ENCODE peak calls at places on chromosomes 4 and X, in seven cellular contexts. One of them, this sample, is unnamed.

GRCh38 chr4:184355111-184355604 is 119.2 kb downstream of the IRF2 start:
- DNase-seq in bronchial epithelial cell: peak
- DNase-seq in adrenal gland: peak
- DNase-seq in Panc1: no peak
- DNase-seq in AG04450: peak
- DNase-seq in fibroblast of mammary gland: peak
- DNase-seq in neural progenitor cell: no peak
- DNase-seq in this sample: peak

GRCh38 chrX:138858946-138859345 is 147.4 kb upstream of the FGF13 start:
- DNase-seq in neural progenitor cell: no peak
- DNase-seq in bronchial epithelial cell: no peak
- DNase-seq in adrenal gland: no peak
- DNase-seq in Panc1: no peak
- DNase-seq in fibroblast of mammary gland: no peak
- DNase-seq in AG04450: no peak
- DNase-seq in this sample: no peak

GRCh38 chr4:176063718-176064117 is 1.9 kb upstream of the WDR17 start:
- DNase-seq in bronchial epithelial cell: no peak
- DNase-seq in fibroblast of mammary gland: no peak
- DNase-seq in AG04450: no peak
- DNase-seq in Panc1: no peak
- DNase-seq in adrenal gland: no peak
- DNase-seq in neural progenitor cell: no peak
- DNase-seq in this sample: no peak

GRCh38 chr4:89509708-89510269 is 202.2 kb upstream of the GPRIN3 start:
- DNase-seq in neural progenitor cell: no peak
- DNase-seq in fibroblast of mammary gland: peak
- DNase-seq in Panc1: no peak
- DNase-seq in bronchial epithelial cell: peak
- DNase-seq in AG04450: peak
- DNase-seq in adrenal gland: no peak
- DNase-seq in this sample: peak

GRCh38 chr4:173506780-173507211 is 23.2 kb downstream of the HAND2 start:
- DNase-seq in bronchial epithelial cell: no peak
- DNase-seq in AG04450: no peak
- DNase-seq in neural progenitor cell: peak
- DNase-seq in Panc1: no peak
- DNase-seq in adrenal gland: no peak
- DNase-seq in fibroblast of mammary gland: no peak
- DNase-seq in this sample: no peak

GRCh38 chr4:172758586-172759340 is 409.8 kb upstream of the GALNT7 start:
- DNase-seq in adrenal gland: no peak
- DNase-seq in Panc1: peak
- DNase-seq in neural progenitor cell: no peak
- DNase-seq in fibroblast of mammary gland: peak
- DNase-seq in bronchial epithelial cell: peak
- DNase-seq in AG04450: peak
- DNase-seq in this sample: no peak

GRCh38 chr4:65007841-65008439 is 598.7 kb upstream of the TECRL start:
- DNase-seq in Panc1: no peak
- DNase-seq in bronchial epithelial cell: peak
- DNase-seq in fibroblast of mammary gland: peak
- DNase-seq in adrenal gland: no peak
- DNase-seq in neural progenitor cell: peak
- DNase-seq in AG04450: no peak
- DNase-seq in this sample: no peak

GRCh38 chr4:108941914-108942379 is 179.1 kb upstream of the ETNPPL start:
- DNase-seq in fibroblast of mammary gland: no peak
- DNase-seq in AG04450: no peak
- DNase-seq in Panc1: no peak
- DNase-seq in adrenal gland: no peak
- DNase-seq in neural progenitor cell: no peak
- DNase-seq in bronchial epithelial cell: no peak
- DNase-seq in this sample: no peak

GRCh38 chr4:30839583-30840520 is 119.7 kb downstream of the PCDH7 start:
- DNase-seq in bronchial epithelial cell: peak
- DNase-seq in fibroblast of mammary gland: peak
- DNase-seq in neural progenitor cell: no peak
- DNase-seq in Panc1: no peak
- DNase-seq in adrenal gland: no peak
- DNase-seq in AG04450: peak
- DNase-seq in this sample: no peak

GRCh38 chrX:119624417-119624816 is 18.2 kb upstream of the NKRF start:
- DNase-seq in fibroblast of mammary gland: no peak
- DNase-seq in adrenal gland: no peak
- DNase-seq in neural progenitor cell: no peak
- DNase-seq in Panc1: no peak
- DNase-seq in bronchial epithelial cell: no peak
- DNase-seq in AG04450: no peak
- DNase-seq in this sample: no peak

GRCh38 chrX:134002921-134003615 is 17.7 kb upstream of the GPC3 start:
- DNase-seq in fibroblast of mammary gland: no peak
- DNase-seq in bronchial epithelial cell: no peak
- DNase-seq in adrenal gland: no peak
- DNase-seq in Panc1: no peak
- DNase-seq in neural progenitor cell: no peak
- DNase-seq in AG04450: no peak
- DNase-seq in this sample: no peak

GRCh38 chr4:41146716-41147506 is 67.4 kb downstream of the APBB2 start:
- DNase-seq in Panc1: no peak
- DNase-seq in fibroblast of mammary gland: peak
- DNase-seq in adrenal gland: peak
- DNase-seq in bronchial epithelial cell: peak
- DNase-seq in AG04450: no peak
- DNase-seq in neural progenitor cell: peak
- DNase-seq in this sample: no peak

GRCh38 chrX:134782796-134783195 is 124.5 kb upstream of the PLAC1 start:
- DNase-seq in bronchial epithelial cell: peak
- DNase-seq in Panc1: no peak
- DNase-seq in fibroblast of mammary gland: peak
- DNase-seq in adrenal gland: no peak
- DNase-seq in neural progenitor cell: peak
- DNase-seq in AG04450: no peak
- DNase-seq in this sample: no peak

GRCh38 chrX:71144651-71145050 is at the start of gene NLGN3:
- DNase-seq in AG04450: no peak
- DNase-seq in neural progenitor cell: peak
- DNase-seq in adrenal gland: no peak
- DNase-seq in fibroblast of mammary gland: no peak
- DNase-seq in Panc1: no peak
- DNase-seq in bronchial epithelial cell: no peak
- DNase-seq in this sample: no peak

GRCh38 chr4:169460081-169460480 is 152.3 kb downstream of the NEK1 start:
- DNase-seq in neural progenitor cell: no peak
- DNase-seq in Panc1: no peak
- DNase-seq in adrenal gland: no peak
- DNase-seq in bronchial epithelial cell: no peak
- DNase-seq in fibroblast of mammary gland: no peak
- DNase-seq in AG04450: no peak
- DNase-seq in this sample: no peak

GRCh38 chr4:25533237-25533636 is 122.4 kb upstream of the SLC34A2 start:
- DNase-seq in bronchial epithelial cell: no peak
- DNase-seq in AG04450: no peak
- DNase-seq in neural progenitor cell: no peak
- DNase-seq in fibroblast of mammary gland: no peak
- DNase-seq in adrenal gland: no peak
- DNase-seq in Panc1: no peak
- DNase-seq in this sample: no peak

GRCh38 chr4:25535278-25535677 is 120.4 kb upstream of the SLC34A2 start:
- DNase-seq in adrenal gland: no peak
- DNase-seq in AG04450: no peak
- DNase-seq in bronchial epithelial cell: no peak
- DNase-seq in fibroblast of mammary gland: no peak
- DNase-seq in neural progenitor cell: no peak
- DNase-seq in Panc1: no peak
- DNase-seq in this sample: no peak

GRCh38 chr4:25532579-25532978 is 123.1 kb upstream of the SLC34A2 start:
- DNase-seq in adrenal gland: no peak
- DNase-seq in bronchial epithelial cell: peak
- DNase-seq in AG04450: no peak
- DNase-seq in fibroblast of mammary gland: peak
- DNase-seq in Panc1: no peak
- DNase-seq in neural progenitor cell: no peak
- DNase-seq in this sample: no peak

GRCh38 chr4:25528391-25528790 is 127.3 kb upstream of the SLC34A2 start:
- DNase-seq in bronchial epithelial cell: no peak
- DNase-seq in Panc1: no peak
- DNase-seq in fibroblast of mammary gland: no peak
- DNase-seq in AG04450: no peak
- DNase-seq in neural progenitor cell: no peak
- DNase-seq in adrenal gland: no peak
- DNase-seq in this sample: no peak

GRCh38 chr4:25531272-25531671 is 124.4 kb upstream of the SLC34A2 start:
- DNase-seq in bronchial epithelial cell: no peak
- DNase-seq in Panc1: no peak
- DNase-seq in fibroblast of mammary gland: no peak
- DNase-seq in AG04450: no peak
- DNase-seq in neural progenitor cell: no peak
- DNase-seq in adrenal gland: no peak
- DNase-seq in this sample: no peak
- TF ChIP-seq CTCF in bronchial epithelial cell: peak
- TF ChIP-seq CTCF in Panc1: peak
- TF ChIP-seq CTCF in fibroblast of mammary gland: peak
- TF ChIP-seq CTCF in AG04450: peak
- TF ChIP-seq CTCF in neural progenitor cell: peak
- TF ChIP-seq CTCF in adrenal gland: no peak
- TF ChIP-seq CTCF in this sample: peak

GRCh38 chr4:3388461-3389185 is 53.1 kb upstream of the HGFAC start:
- DNase-seq in Panc1: no peak
- DNase-seq in fibroblast of mammary gland: peak
- DNase-seq in bronchial epithelial cell: peak
- DNase-seq in adrenal gland: peak
- DNase-seq in AG04450: peak
- DNase-seq in neural progenitor cell: no peak
- DNase-seq in this sample: peak

GRCh38 chr4:3386486-3386885 is 55.3 kb upstream of the HGFAC start:
- DNase-seq in adrenal gland: peak
- DNase-seq in AG04450: no peak
- DNase-seq in bronchial epithelial cell: peak
- DNase-seq in Panc1: no peak
- DNase-seq in neural progenitor cell: no peak
- DNase-seq in fibroblast of mammary gland: no peak
- DNase-seq in this sample: no peak

GRCh38 chr4:3387154-3387942 is 54.4 kb upstream of the HGFAC start:
- DNase-seq in Panc1: no peak
- DNase-seq in fibroblast of mammary gland: no peak
- DNase-seq in adrenal gland: peak
- DNase-seq in neural progenitor cell: no peak
- DNase-seq in AG04450: no peak
- DNase-seq in bronchial epithelial cell: peak
- DNase-seq in this sample: peak

GRCh38 chr4:3389186-3389878 is 52.4 kb upstream of the HGFAC start:
- DNase-seq in neural progenitor cell: no peak
- DNase-seq in bronchial epithelial cell: no peak
- DNase-seq in fibroblast of mammary gland: no peak
- DNase-seq in adrenal gland: peak
- DNase-seq in AG04450: no peak
- DNase-seq in Panc1: no peak
- DNase-seq in this sample: no peak

DNA sequence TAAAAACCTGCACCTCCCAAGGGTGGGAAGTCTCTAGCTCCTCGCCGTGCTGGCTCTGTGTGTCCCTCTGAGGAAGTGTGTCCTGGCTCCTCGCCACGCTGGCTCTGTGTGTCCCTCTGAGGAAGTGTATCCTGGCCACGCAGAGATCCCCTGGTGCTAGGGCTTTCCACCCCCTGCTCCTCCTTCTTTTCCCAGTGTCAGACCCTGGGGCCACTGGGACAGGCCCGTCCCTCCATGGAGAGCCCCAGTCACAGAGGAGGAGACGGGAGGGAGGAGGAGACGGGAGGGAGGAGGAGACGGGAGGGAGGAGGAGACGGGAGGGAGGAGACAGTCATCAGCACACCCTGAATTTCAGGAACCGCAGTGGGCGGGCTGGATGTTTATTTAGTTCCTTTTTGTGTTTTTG is 53.8 kb upstream of the HGFAC start:
- DNase-seq in fibroblast of mammary gland: peak
- DNase-seq in bronchial epithelial cell: peak
- DNase-seq in adrenal gland: peak
- DNase-seq in Panc1: no peak
- DNase-seq in AG04450: no peak
- DNase-seq in neural progenitor cell: no peak
- DNase-seq in this sample: no peak
- H3K4me3 ChIP-seq in fibroblast of mammary gland: peak
- H3K4me3 ChIP-seq in bronchial epithelial cell: peak
- H3K4me3 ChIP-seq in adrenal gland: no peak
- H3K4me3 ChIP-seq in Panc1: peak
- H3K4me3 ChIP-seq in AG04450: peak
- H3K4me3 ChIP-seq in neural progenitor cell: no peak
- H3K4me3 ChIP-seq in this sample: peak

GRCh38 chr4:28760003-28760402 is 1899.4 kb downstream of the STIM2 start:
- DNase-seq in neural progenitor cell: no peak
- DNase-seq in adrenal gland: no peak
- DNase-seq in fibroblast of mammary gland: no peak
- DNase-seq in Panc1: no peak
- DNase-seq in AG04450: no peak
- DNase-seq in bronchial epithelial cell: no peak
- DNase-seq in this sample: no peak

GRCh38 chr4:28755081-28755480 is 1894.4 kb downstream of the STIM2 start:
- DNase-seq in AG04450: no peak
- DNase-seq in Panc1: no peak
- DNase-seq in adrenal gland: no peak
- DNase-seq in neural progenitor cell: no peak
- DNase-seq in fibroblast of mammary gland: no peak
- DNase-seq in bronchial epithelial cell: no peak
- DNase-seq in this sample: no peak

GRCh38 chr4:28759064-28759463 is 1898.4 kb downstream of the STIM2 start:
- DNase-seq in bronchial epithelial cell: no peak
- DNase-seq in adrenal gland: no peak
- DNase-seq in neural progenitor cell: no peak
- DNase-seq in Panc1: no peak
- DNase-seq in AG04450: no peak
- DNase-seq in fibroblast of mammary gland: no peak
- DNase-seq in this sample: no peak
- TF ChIP-seq CTCF in bronchial epithelial cell: no peak
- TF ChIP-seq CTCF in adrenal gland: no peak
- TF ChIP-seq CTCF in neural progenitor cell: no peak
- TF ChIP-seq CTCF in Panc1: no peak
- TF ChIP-seq CTCF in AG04450: no peak
- TF ChIP-seq CTCF in fibroblast of mammary gland: no peak
- TF ChIP-seq CTCF in this sample: no peak

DNA sequence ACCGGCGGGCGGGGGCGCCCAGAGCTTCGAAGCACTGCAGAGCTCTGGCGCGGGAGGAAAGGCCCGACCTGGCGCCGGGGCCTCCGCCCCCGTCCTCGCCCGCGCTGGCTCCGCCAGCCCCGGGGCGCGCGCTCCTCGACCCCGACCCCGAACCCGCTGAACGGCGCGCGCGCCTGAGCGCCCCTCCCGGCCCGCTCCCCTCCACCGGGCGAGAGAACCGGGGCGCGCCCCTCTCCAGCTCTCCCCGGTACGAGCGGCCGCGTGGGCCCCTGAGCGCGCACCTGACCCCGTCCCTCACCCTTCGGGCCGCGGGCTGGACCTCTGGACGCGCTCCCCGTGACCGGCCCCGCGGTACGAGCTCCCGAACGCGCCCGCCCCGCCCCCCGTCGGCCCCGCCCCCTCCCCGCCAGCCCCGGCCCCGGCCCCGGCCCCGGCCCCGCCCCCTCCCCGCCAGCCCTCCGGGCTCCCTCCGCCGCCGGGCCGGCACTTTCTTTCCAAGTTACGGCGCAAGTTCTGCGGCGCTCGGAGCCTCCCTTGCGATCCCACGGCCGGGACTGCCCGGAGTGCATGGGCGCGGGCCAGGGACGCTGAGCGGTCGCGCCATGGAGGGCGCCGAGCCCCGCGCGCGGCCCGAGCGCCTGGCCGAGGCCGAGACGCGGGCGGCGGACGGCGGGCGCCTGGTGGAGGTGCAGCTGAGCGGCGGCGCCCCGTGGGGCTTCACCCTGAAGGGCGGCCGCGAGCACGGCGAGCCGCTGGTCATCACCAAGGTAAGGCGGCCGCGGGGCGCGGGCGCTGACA is at the start of gene SHROOM2:
- DNase-seq in neural progenitor cell: peak
- DNase-seq in Panc1: no peak
- DNase-seq in bronchial epithelial cell: no peak
- DNase-seq in AG04450: no peak
- DNase-seq in fibroblast of mammary gland: no peak
- DNase-seq in adrenal gland: no peak
- DNase-seq in this sample: no peak
- H3K4me3 ChIP-seq in neural progenitor cell: peak
- H3K4me3 ChIP-seq in Panc1: no peak
- H3K4me3 ChIP-seq in bronchial epithelial cell: peak
- H3K4me3 ChIP-seq in AG04450: peak
- H3K4me3 ChIP-seq in fibroblast of mammary gland: no peak
- H3K4me3 ChIP-seq in adrenal gland: peak
- H3K4me3 ChIP-seq in this sample: no peak